ENCODE peak calls at places on chromosome 20, in six cellular contexts. One of them, this sample, is unnamed.

GRCh38 chr20:6780414-6780813 is 12.9 kb downstream of the BMP2 start:
- DNase-seq in SK-N-MC: no peak
- DNase-seq in mammary epithelial cell: no peak
- DNase-seq in AG04450: no peak
- DNase-seq in ovary: no peak
- DNase-seq in fibroblast of lung: no peak
- DNase-seq in this sample: no peak

GRCh38 chr20:60486345-60486744 is 528.1 kb downstream of the CDH26 start:
- DNase-seq in SK-N-MC: no peak
- DNase-seq in mammary epithelial cell: no peak
- DNase-seq in AG04450: no peak
- DNase-seq in ovary: no peak
- DNase-seq in fibroblast of lung: no peak
- DNase-seq in this sample: no peak

GRCh38 chr20:36399147-36399968 is 93.2 kb downstream of the DLGAP4 start:
- DNase-seq in SK-N-MC: no peak
- DNase-seq in mammary epithelial cell: peak; percentile 53
- DNase-seq in AG04450: no peak
- DNase-seq in ovary: no peak
- DNase-seq in fibroblast of lung: peak; percentile 6
- DNase-seq in this sample: no peak

GRCh38 chr20:64144144-64144912 is 19.9 kb upstream of the MYT1 start:
- DNase-seq in SK-N-MC: no peak
- DNase-seq in mammary epithelial cell: no peak
- DNase-seq in AG04450: no peak
- DNase-seq in ovary: no peak
- DNase-seq in fibroblast of lung: no peak
- DNase-seq in this sample: no peak

GRCh38 chr20:11813106-11813890 is 104.4 kb upstream of the BTBD3 start:
- DNase-seq in SK-N-MC: no peak
- DNase-seq in mammary epithelial cell: no peak
- DNase-seq in AG04450: no peak
- DNase-seq in ovary: no peak
- DNase-seq in fibroblast of lung: no peak
- DNase-seq in this sample: no peak

GRCh38 chr20:58980711-58981563 is at the start of gene NELFCD:
- DNase-seq in SK-N-MC: peak; percentile 8
- DNase-seq in mammary epithelial cell: peak; percentile 74
- DNase-seq in AG04450: peak; percentile 33
- DNase-seq in ovary: peak; percentile 96
- DNase-seq in fibroblast of lung: peak; percentile 69
- DNase-seq in this sample: peak; percentile 84

GRCh38 chr20:58803533-58803932 is 47.2 kb downstream of the GNAS-AS1 start:
- DNase-seq in SK-N-MC: no peak
- DNase-seq in mammary epithelial cell: no peak
- DNase-seq in AG04450: no peak
- DNase-seq in ovary: no peak
- DNase-seq in fibroblast of lung: no peak
- DNase-seq in this sample: no peak

GRCh38 chr20:46114449-46114848 is 3.7 kb upstream of the CD40 start:
- DNase-seq in SK-N-MC: no peak
- DNase-seq in mammary epithelial cell: no peak
- DNase-seq in AG04450: no peak
- DNase-seq in ovary: no peak
- DNase-seq in fibroblast of lung: no peak
- DNase-seq in this sample: no peak

GRCh38 chr20:51525241-51526104 is 17.0 kb downstream of the NFATC2 start:
- DNase-seq in SK-N-MC: no peak
- DNase-seq in mammary epithelial cell: no peak
- DNase-seq in AG04450: no peak
- DNase-seq in ovary: no peak
- DNase-seq in fibroblast of lung: peak; percentile 28
- DNase-seq in this sample: peak; percentile 28

GRCh38 chr20:51447097-51447764 is 95.3 kb downstream of the NFATC2 start:
- DNase-seq in SK-N-MC: no peak
- DNase-seq in mammary epithelial cell: peak; percentile 88
- DNase-seq in AG04450: peak; percentile 91
- DNase-seq in ovary: peak; percentile 84
- DNase-seq in fibroblast of lung: peak; percentile 98
- DNase-seq in this sample: no peak

GRCh38 chr20:50417484-50418235 is 92.5 kb upstream of the PTPN1 start:
- DNase-seq in SK-N-MC: no peak
- DNase-seq in mammary epithelial cell: no peak
- DNase-seq in AG04450: no peak
- DNase-seq in ovary: no peak
- DNase-seq in fibroblast of lung: no peak
- DNase-seq in this sample: no peak

GRCh38 chr20:51382986-51383821 is 159.3 kb downstream of the NFATC2 start:
- DNase-seq in SK-N-MC: no peak
- DNase-seq in mammary epithelial cell: no peak
- DNase-seq in AG04450: no peak
- DNase-seq in ovary: no peak
- DNase-seq in fibroblast of lung: no peak
- DNase-seq in this sample: no peak

GRCh38 chr20:4045741-4046140 is 30.4 kb upstream of the RNF24 start:
- DNase-seq in SK-N-MC: no peak
- DNase-seq in mammary epithelial cell: peak; percentile 53
- DNase-seq in AG04450: no peak
- DNase-seq in ovary: no peak
- DNase-seq in fibroblast of lung: peak; percentile 83
- DNase-seq in this sample: no peak

GRCh38 chr20:50298554-50299324 is 108.1 kb downstream of the CEBPB start:
- DNase-seq in SK-N-MC: no peak
- DNase-seq in mammary epithelial cell: peak; percentile 89
- DNase-seq in AG04450: no peak
- DNase-seq in ovary: peak; percentile 26
- DNase-seq in fibroblast of lung: no peak
- DNase-seq in this sample: no peak

GRCh38 chr20:4973330-4974097 is 27.8 kb downstream of the SLC23A2 start:
- DNase-seq in SK-N-MC: no peak
- DNase-seq in mammary epithelial cell: no peak
- DNase-seq in AG04450: peak; percentile 70
- DNase-seq in ovary: peak; percentile 77
- DNase-seq in fibroblast of lung: peak; percentile 86
- DNase-seq in this sample: no peak

GRCh38 chr20:7650481-7650880 is 289.8 kb downstream of the HAO1 start:
- DNase-seq in SK-N-MC: no peak
- DNase-seq in mammary epithelial cell: peak; percentile 8
- DNase-seq in AG04450: no peak
- DNase-seq in ovary: no peak
- DNase-seq in fibroblast of lung: peak; percentile 95
- DNase-seq in this sample: no peak

GRCh38 chr20:16243470-16243869 is 329.8 kb downstream of the KIF16B start:
- DNase-seq in SK-N-MC: no peak
- DNase-seq in mammary epithelial cell: no peak
- DNase-seq in AG04450: no peak
- DNase-seq in ovary: no peak
- DNase-seq in fibroblast of lung: no peak
- DNase-seq in this sample: no peak

GRCh38 chr20:50224553-50225255 is 34.1 kb downstream of the CEBPB start:
- DNase-seq in SK-N-MC: no peak
- DNase-seq in mammary epithelial cell: peak; percentile 36
- DNase-seq in AG04450: peak; percentile 91
- DNase-seq in ovary: peak; percentile 80
- DNase-seq in fibroblast of lung: peak; percentile 95
- DNase-seq in this sample: no peak

GRCh38 chr20:34920055-34920454 is 35.6 kb downstream of the GSS start:
- DNase-seq in SK-N-MC: no peak
- DNase-seq in mammary epithelial cell: no peak
- DNase-seq in AG04450: no peak
- DNase-seq in ovary: no peak
- DNase-seq in fibroblast of lung: no peak
- DNase-seq in this sample: no peak

GRCh38 chr20:34916774-34917354 is 38.7 kb downstream of the GSS start:
- DNase-seq in SK-N-MC: no peak
- DNase-seq in mammary epithelial cell: no peak
- DNase-seq in AG04450: no peak
- DNase-seq in ovary: no peak
- DNase-seq in fibroblast of lung: no peak
- DNase-seq in this sample: no peak

GRCh38 chr20:34921436-34921835 is 34.2 kb downstream of the GSS start:
- DNase-seq in SK-N-MC: no peak
- DNase-seq in mammary epithelial cell: no peak
- DNase-seq in AG04450: no peak
- DNase-seq in ovary: no peak
- DNase-seq in fibroblast of lung: no peak
- DNase-seq in this sample: no peak

GRCh38 chr20:34915131-34915530 is 38.7 kb downstream of the ACSS2 start:
- DNase-seq in SK-N-MC: no peak
- DNase-seq in mammary epithelial cell: no peak
- DNase-seq in AG04450: no peak
- DNase-seq in ovary: no peak
- DNase-seq in fibroblast of lung: no peak
- DNase-seq in this sample: no peak

GRCh38 chr20:34915749-34916455 is 39.5 kb downstream of the ACSS2 start:
- DNase-seq in SK-N-MC: no peak
- DNase-seq in mammary epithelial cell: no peak
- DNase-seq in AG04450: no peak
- DNase-seq in ovary: no peak
- DNase-seq in fibroblast of lung: no peak
- DNase-seq in this sample: no peak
- H3K27ac ChIP-seq in SK-N-MC: no peak overlapping the region
- H3K27ac ChIP-seq in mammary epithelial cell: no peak overlapping the region
- H3K27ac ChIP-seq in AG04450: no peak overlapping the region
- H3K27ac ChIP-seq in ovary: no peak overlapping the region
- H3K27ac ChIP-seq in fibroblast of lung: no peak overlapping the region
- H3K27ac ChIP-seq in this sample: no peak overlapping the region

GRCh38 chr20:37744347-37744746 is 50.5 kb downstream of the CTNNBL1 start:
- DNase-seq in SK-N-MC: no peak
- DNase-seq in mammary epithelial cell: no peak
- DNase-seq in AG04450: no peak
- DNase-seq in ovary: no peak
- DNase-seq in fibroblast of lung: no peak
- DNase-seq in this sample: no peak

GRCh38 chr20:37741055-37741454 is 47.2 kb downstream of the CTNNBL1 start:
- DNase-seq in SK-N-MC: no peak
- DNase-seq in mammary epithelial cell: peak; percentile 41
- DNase-seq in AG04450: no peak
- DNase-seq in ovary: no peak
- DNase-seq in fibroblast of lung: peak; percentile 60
- DNase-seq in this sample: no peak

GRCh38 chr20:37745553-37745952 is 51.7 kb downstream of the CTNNBL1 start:
- DNase-seq in SK-N-MC: no peak
- DNase-seq in mammary epithelial cell: no peak
- DNase-seq in AG04450: no peak
- DNase-seq in ovary: no peak
- DNase-seq in fibroblast of lung: no peak
- DNase-seq in this sample: no peak

GRCh38 chr20:37741560-37741959 is 47.7 kb downstream of the CTNNBL1 start:
- DNase-seq in SK-N-MC: no peak
- DNase-seq in mammary epithelial cell: no peak
- DNase-seq in AG04450: no peak
- DNase-seq in ovary: no peak
- DNase-seq in fibroblast of lung: no peak
- DNase-seq in this sample: no peak

DNA sequence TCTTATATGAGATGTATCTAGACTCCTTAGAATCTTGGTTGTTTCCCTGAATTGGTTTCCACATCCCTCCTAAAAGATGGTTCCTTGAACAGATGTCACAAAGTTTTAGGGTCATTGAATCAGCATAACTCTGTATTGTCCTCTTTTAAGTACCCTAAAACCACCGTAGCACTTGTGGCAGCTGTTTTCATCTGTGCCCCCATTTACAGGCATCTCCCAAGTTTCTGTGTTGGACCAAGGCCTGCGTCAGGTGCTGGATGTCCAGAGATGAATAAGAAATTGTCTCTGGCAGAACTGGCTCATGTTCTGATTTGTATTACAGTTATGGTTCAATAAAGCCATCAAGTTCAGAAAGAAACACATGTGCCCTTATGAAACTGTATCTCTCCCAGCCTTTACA is 48.3 kb downstream of the CTNNBL1 start:
- DNase-seq in SK-N-MC: no peak
- DNase-seq in mammary epithelial cell: no peak
- DNase-seq in AG04450: no peak
- DNase-seq in ovary: no peak
- DNase-seq in fibroblast of lung: no peak
- DNase-seq in this sample: no peak
- H3K27ac ChIP-seq in SK-N-MC: no peak overlapping the region
- H3K27ac ChIP-seq in mammary epithelial cell: no peak overlapping the region
- H3K27ac ChIP-seq in AG04450: no peak overlapping the region
- H3K27ac ChIP-seq in ovary: no peak overlapping the region
- H3K27ac ChIP-seq in fibroblast of lung: no peak overlapping the region
- H3K27ac ChIP-seq in this sample: no peak overlapping the region

DNA sequence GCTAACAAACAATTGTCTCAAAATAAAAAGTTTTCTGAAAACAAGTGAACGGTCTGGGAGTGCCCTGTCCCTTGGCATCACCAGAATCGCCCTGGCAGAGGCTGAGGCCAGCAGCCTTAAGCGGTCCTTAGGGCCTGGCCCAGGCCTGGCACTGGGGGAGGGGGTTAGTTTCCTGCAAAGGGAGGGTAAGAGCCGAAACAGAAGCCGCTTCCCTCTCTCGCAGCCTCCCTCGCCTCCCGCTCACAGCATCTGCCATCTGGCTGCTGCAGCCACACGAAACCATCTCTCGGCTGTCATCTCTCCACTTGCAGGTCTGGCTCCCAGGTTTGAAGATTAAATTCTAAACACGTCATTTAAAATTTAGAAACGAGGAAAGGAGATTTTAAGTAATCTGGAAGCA is 31.5 kb downstream of the PMEPA1 start:
- DNase-seq in SK-N-MC: no peak
- DNase-seq in mammary epithelial cell: no peak
- DNase-seq in AG04450: no peak
- DNase-seq in ovary: no peak
- DNase-seq in fibroblast of lung: no peak
- DNase-seq in this sample: no peak
- H3K27ac ChIP-seq in SK-N-MC: no peak overlapping the region
- H3K27ac ChIP-seq in mammary epithelial cell: no peak overlapping the region
- H3K27ac ChIP-seq in AG04450: no peak overlapping the region
- H3K27ac ChIP-seq in ovary: no peak overlapping the region
- H3K27ac ChIP-seq in fibroblast of lung: no peak overlapping the region
- H3K27ac ChIP-seq in this sample: no peak overlapping the region

DNA sequence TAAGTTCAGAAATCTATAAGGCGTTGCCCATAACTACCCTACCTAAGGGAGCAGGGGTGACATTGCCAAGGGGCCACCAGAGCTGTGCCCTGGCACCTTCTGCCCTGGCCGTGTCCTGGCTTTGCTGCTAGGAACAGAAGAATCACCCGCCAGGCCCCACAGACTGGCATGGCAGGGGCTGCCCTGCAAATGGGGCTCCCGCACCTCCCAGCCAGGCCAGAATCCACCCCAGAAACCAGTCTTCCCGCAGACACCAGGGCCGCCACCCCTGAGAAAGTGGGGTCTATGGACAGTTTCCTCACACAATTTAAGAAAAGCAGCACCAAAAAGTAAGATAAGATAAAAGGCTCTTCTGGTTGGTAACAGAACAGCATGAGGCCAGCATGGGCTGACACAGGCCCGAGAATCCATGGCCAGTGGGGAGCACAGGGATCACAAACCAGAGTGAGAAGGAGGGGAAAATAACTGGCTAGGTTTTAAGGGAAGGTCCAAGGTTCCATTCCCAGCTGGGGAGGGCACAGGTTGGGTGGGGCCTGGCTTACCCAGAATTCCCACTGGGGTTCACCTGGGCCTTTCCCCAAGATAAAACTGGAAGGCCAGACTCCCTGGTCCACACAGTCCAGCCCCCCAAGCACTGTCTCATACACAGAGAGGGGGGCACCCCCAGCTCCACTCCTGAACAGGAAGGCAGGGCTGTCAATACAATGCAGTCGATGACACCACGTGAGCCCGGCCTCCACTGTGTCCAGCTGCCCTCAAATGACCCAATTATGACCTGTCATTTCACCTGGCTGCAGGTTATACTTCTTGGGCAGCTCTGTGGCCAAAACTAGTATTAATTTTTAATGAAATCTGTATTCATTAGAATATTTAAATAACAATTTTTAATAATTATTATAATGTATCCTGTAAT is 59.4 kb downstream of the PYGB start:
- DNase-seq in SK-N-MC: no peak
- DNase-seq in mammary epithelial cell: no peak
- DNase-seq in AG04450: no peak
- DNase-seq in ovary: no peak
- DNase-seq in fibroblast of lung: no peak
- DNase-seq in this sample: no peak
- H3K27ac ChIP-seq in SK-N-MC: no peak overlapping the region
- H3K27ac ChIP-seq in mammary epithelial cell: no peak overlapping the region
- H3K27ac ChIP-seq in AG04450: peak overlapping the region; percentile 11
- H3K27ac ChIP-seq in ovary: no peak overlapping the region
- H3K27ac ChIP-seq in fibroblast of lung: no peak overlapping the region
- H3K27ac ChIP-seq in this sample: no peak overlapping the region